ENCODE peak calls at places on chromosomes 1 and 21, in nine cellular contexts. L, P, F, U, E, S, M, C and B are unnamed samples.

GRCh38 chr1:94527447-94528031 is 14.0 kb downstream of the F3 start:
- DNase-seq in L (peak), P (no peak), F (no peak), U (no peak), E (no peak), S (no peak), M (no peak), C (no peak), B (no peak)

GRCh38 chr1:231885209-231885854 is 258.7 kb downstream of the DISC1 start:
- DNase-seq in L (peak), P (no peak), F (no peak), U (no peak), E (no peak), S (no peak), M (no peak), C (no peak), B (no peak)

GRCh38 chr1:32031578-32032286 is 18.1 kb downstream of the KHDRBS1 start:
- DNase-seq in L (peak), P (no peak), F (no peak), U (no peak), E (no peak), S (no peak), M (no peak), C (no peak), B (no peak)

GRCh38 chr1:85296980-85297379 is 20.5 kb upstream of the BCL10 start:
- DNase-seq in L (peak), P (no peak), F (no peak), U (no peak), E (no peak), S (no peak), M (no peak), C (no peak), B (no peak)

GRCh38 chr1:199512037-199512710 is 515.3 kb upstream of the NR5A2 start:
- DNase-seq in L (no peak), P (no peak), F (no peak), U (no peak), E (no peak), S (no peak), M (no peak), C (peak), B (no peak)

GRCh38 chr1:151024540-151025146 is 11.7 kb upstream of the BNIPL start:
- DNase-seq in L (peak), P (no peak), F (peak), U (peak), E (peak), S (peak), M (peak), C (peak), B (peak)

GRCh38 chr1:225921734-225922709 is 2.0 kb downstream of the PYCR2 start:
- DNase-seq in L (no peak), P (no peak), F (no peak), U (no peak), E (no peak), S (no peak), M (no peak), C (no peak), B (no peak)

GRCh38 chr1:154871374-154871773 is 1.3 kb upstream of the KCNN3 start:
- DNase-seq in L (no peak), P (no peak), F (no peak), U (no peak), E (no peak), S (no peak), M (no peak), C (peak), B (no peak)

GRCh38 chr1:27086026-27086425 is 68.9 kb downstream of the SLC9A1 start:
- DNase-seq in L (no peak), P (no peak), F (no peak), U (no peak), E (no peak), S (no peak), M (no peak), C (no peak), B (no peak)

GRCh38 chr1:8015809-8016165 is 10.3 kb downstream of the ERRFI1 start:
- DNase-seq in L (no peak), P (no peak), F (no peak), U (no peak), E (no peak), S (no peak), M (no peak), C (no peak), B (no peak)

GRCh38 chr1:31615939-31616338 is 1.6 kb upstream of the HCRTR1 start:
- DNase-seq in L (no peak), P (no peak), F (no peak), U (no peak), E (no peak), S (no peak), M (no peak), C (no peak), B (no peak)

GRCh38 chr1:162019006-162019405 is 4.7 kb downstream of the OLFML2B start:
- DNase-seq in L (peak), P (no peak), F (no peak), U (no peak), E (no peak), S (no peak), M (no peak), C (no peak), B (no peak)

GRCh38 chr1:21573971-21574458 is 64.8 kb downstream of the ALPL start:
- DNase-seq in L (peak), P (no peak), F (no peak), U (no peak), E (no peak), S (no peak), M (no peak), C (peak), B (no peak)

GRCh38 chr1:17314491-17314971 is 6.5 kb downstream of the PADI4 start:
- DNase-seq in L (no peak), P (no peak), F (no peak), U (no peak), E (no peak), S (no peak), M (no peak), C (no peak), B (no peak)

GRCh38 chr21:41316641-41317392 is at the start of gene FAM3B:
- DNase-seq in L (no peak), P (no peak), F (no peak), U (no peak), E (no peak), S (no peak), M (no peak), C (peak), B (no peak)

GRCh38 chr1:89632213-89633102 is 462 bp upstream of the LRRC8C start:
- DNase-seq in L (peak), P (no peak), F (peak), U (peak), E (peak), S (peak), M (peak), C (peak), B (no peak)

GRCh38 chr1:67307251-67308060 is at the start of gene IL12RB2:
- DNase-seq in L (no peak), P (no peak), F (peak), U (peak), E (no peak), S (peak), M (no peak), C (peak), B (no peak)

GRCh38 chr1:147225193-147225730 is at the start of gene FMO5:
- DNase-seq in L (peak), P (no peak), F (peak), U (peak), E (peak), S (peak), M (peak), C (peak), B (no peak)